ENCODE peak calls at places on chromosomes 3 and 15, in ten cellular contexts. V is coronary artery, D is Karpas-422, Q is fibroblast of the aortic adventitia, A is psoas muscle, Y is choroid plexus epithelial cell, E is right cardiac atrium, P is HFF-Myc, R is GM23338, T is K562. I is an unnamed sample.

GRCh38 chr3:69558912-69559311 is 173.0 kb upstream of the FRMD4B start:
- DNase-seq in V (no peak), D (no peak), Q (peak), A (no peak), Y (peak), E (peak), P (no peak), R (no peak), T (no peak), I (no peak)

GRCh38 chr15:88512606-88513005 is 33.9 kb downstream of the DET1 start:
- DNase-seq in V (no peak), D (no peak), Q (no peak), A (no peak), Y (no peak), E (no peak), P (no peak), R (no peak), T (no peak), I (no peak)

GRCh38 chr15:66043264-66043663 is 174.0 kb downstream of the RAB11A start:
- DNase-seq in V (no peak), D (no peak), Q (no peak), A (no peak), Y (no peak), E (no peak), P (no peak), R (no peak), T (no peak), I (no peak)

GRCh38 chr3:53145109-53146077 is 15.2 kb upstream of the RFT1 start:
- DNase-seq in V (no peak), D (no peak), Q (no peak), A (no peak), Y (no peak), E (no peak), P (no peak), R (no peak), T (no peak), I (peak)

GRCh38 chr3:151901282-151901945 is 28.0 kb downstream of the SUCNR1 start:
- DNase-seq in V (no peak), D (no peak), Q (no peak), A (no peak), Y (no peak), E (no peak), P (no peak), R (no peak), T (no peak), I (no peak)

GRCh38 chr15:68387288-68388143 is 44.4 kb downstream of the ITGA11 start:
- DNase-seq in V (peak), D (no peak), Q (no peak), A (no peak), Y (no peak), E (no peak), P (no peak), R (no peak), T (no peak), I (no peak)

GRCh38 chr3:10187944-10188343 is 23.2 kb downstream of the IRAK2 start:
- DNase-seq in V (no peak), D (no peak), Q (no peak), A (no peak), Y (no peak), E (no peak), P (no peak), R (no peak), T (no peak), I (no peak)

GRCh38 chr15:34364041-34364440 is 3.0 kb downstream of the LPCAT4 start:
- DNase-seq in V (no peak), D (no peak), Q (no peak), A (no peak), Y (no peak), E (no peak), P (no peak), R (no peak), T (no peak), I (no peak)

GRCh38 chr15:91534235-91534634 is 319.3 kb upstream of the SLCO3A1 start:
- DNase-seq in V (no peak), D (no peak), Q (no peak), A (no peak), Y (no peak), E (no peak), P (no peak), R (no peak), T (no peak), I (no peak)

GRCh38 chr3:107421170-107421792 is 44.0 kb downstream of the CCDC54 start:
- DNase-seq in V (no peak), D (peak), Q (peak), A (no peak), Y (peak), E (no peak), P (peak), R (peak), T (peak), I (peak)

GRCh38 chr3:25910997-25911396 is 121.1 kb downstream of the OXSM start:
- DNase-seq in V (no peak), D (peak), Q (no peak), A (no peak), Y (peak), E (no peak), P (no peak), R (peak), T (peak), I (no peak)

GRCh38 chr3:177609613-177610012 is 412.3 kb upstream of the TBL1XR1 start:
- DNase-seq in V (no peak), D (no peak), Q (no peak), A (no peak), Y (no peak), E (no peak), P (no peak), R (no peak), T (no peak), I (no peak)

GRCh38 chr3:146544929-146545528 is 622 bp upstream of the PLSCR1 start:
- DNase-seq in V (no peak), D (no peak), Q (no peak), A (no peak), Y (no peak), E (no peak), P (no peak), R (no peak), T (no peak), I (no peak)

GRCh38 chr3:9196009-9196408 is 53.4 kb downstream of the SRGAP3 start:
- DNase-seq in V (no peak), D (no peak), Q (no peak), A (no peak), Y (no peak), E (peak), P (no peak), R (peak), T (no peak), I (peak)

GRCh38 chr15:96353931-96354730 is 23.6 kb downstream of the NR2F2 start:
- DNase-seq in V (peak), D (no peak), Q (peak), A (peak), Y (peak), E (peak), P (no peak), R (peak), T (peak), I (peak)

GRCh38 chr3:114299421-114299820 is 5.6 kb downstream of the TIGIT start:
- DNase-seq in V (no peak), D (peak), Q (no peak), A (no peak), Y (peak), E (no peak), P (peak), R (peak), T (peak), I (peak)

GRCh38 chr3:72306800-72307341 is 521.9 kb upstream of the PROK2 start:
- DNase-seq in V (no peak), D (no peak), Q (peak), A (no peak), Y (peak), E (no peak), P (peak), R (peak), T (no peak), I (peak)

GRCh38 chr15:75736256-75736655 is 23.6 kb upstream of the CSPG4 start:
- DNase-seq in V (no peak), D (no peak), Q (no peak), A (no peak), Y (no peak), E (no peak), P (no peak), R (no peak), T (no peak), I (no peak)

GRCh38 chr15:101127503-101128076 is 124.3 kb downstream of the CHSY1 start:
- DNase-seq in V (peak), D (peak), Q (peak), A (peak), Y (peak), E (peak), P (peak), R (no peak), T (no peak), I (no peak)

GRCh38 chr3:194330579-194330978 is 20.5 kb downstream of the CPN2 start:
- DNase-seq in V (no peak), D (no peak), Q (peak), A (no peak), Y (no peak), E (peak), P (no peak), R (no peak), T (no peak), I (peak)

GRCh38 chr3:47186285-47186684 is 22.4 kb upstream of the SETD2 start:
- DNase-seq in V (no peak), D (no peak), Q (no peak), A (no peak), Y (no peak), E (no peak), P (no peak), R (no peak), T (peak), I (no peak)

GRCh38 chr3:152046280-152046679 is 172.8 kb downstream of the SUCNR1 start:
- DNase-seq in V (no peak), D (no peak), Q (no peak), A (no peak), Y (no peak), E (no peak), P (no peak), R (no peak), T (no peak), I (no peak)

GRCh38 chr3:163071684-163072083 is 1575.1 kb downstream of the OTOL1 start:
- DNase-seq in V (no peak), D (no peak), Q (peak), A (no peak), Y (peak), E (no peak), P (no peak), R (no peak), T (no peak), I (no peak)

GRCh38 chr15:49492834-49493233 is 69.8 kb downstream of the FGF7 start:
- DNase-seq in V (no peak), D (no peak), Q (peak), A (no peak), Y (peak), E (no peak), P (no peak), R (no peak), T (no peak), I (no peak)

GRCh38 chr3:3201584-3201983 is 22.1 kb upstream of the CRBN start:
- DNase-seq in V (no peak), D (no peak), Q (no peak), A (no peak), Y (no peak), E (no peak), P (no peak), R (no peak), T (no peak), I (no peak)

GRCh38 chr3:7172996-7173395 is 312.1 kb downstream of the GRM7 start:
- DNase-seq in V (no peak), D (no peak), Q (no peak), A (no peak), Y (no peak), E (no peak), P (no peak), R (no peak), T (no peak), I (no peak)

GRCh38 chr3:14810070-14810732 is 8.6 kb upstream of the FGD5 start:
- DNase-seq in V (no peak), D (no peak), Q (no peak), A (peak), Y (no peak), E (peak), P (no peak), R (peak), T (no peak), I (peak)

GRCh38 chr3:14814473-14814872 is 4.3 kb upstream of the FGD5 start:
- DNase-seq in V (no peak), D (no peak), Q (no peak), A (peak), Y (no peak), E (no peak), P (no peak), R (no peak), T (no peak), I (no peak)

GRCh38 chr3:14812196-14812785 is 6.5 kb upstream of the FGD5 start:
- DNase-seq in V (no peak), D (no peak), Q (no peak), A (peak), Y (no peak), E (no peak), P (no peak), R (no peak), T (no peak), I (no peak)

GRCh38 chr3:14810795-14811661 is 7.7 kb upstream of the FGD5 start:
- DNase-seq in V (no peak), D (no peak), Q (no peak), A (peak), Y (no peak), E (no peak), P (no peak), R (peak), T (no peak), I (peak)

DNA sequence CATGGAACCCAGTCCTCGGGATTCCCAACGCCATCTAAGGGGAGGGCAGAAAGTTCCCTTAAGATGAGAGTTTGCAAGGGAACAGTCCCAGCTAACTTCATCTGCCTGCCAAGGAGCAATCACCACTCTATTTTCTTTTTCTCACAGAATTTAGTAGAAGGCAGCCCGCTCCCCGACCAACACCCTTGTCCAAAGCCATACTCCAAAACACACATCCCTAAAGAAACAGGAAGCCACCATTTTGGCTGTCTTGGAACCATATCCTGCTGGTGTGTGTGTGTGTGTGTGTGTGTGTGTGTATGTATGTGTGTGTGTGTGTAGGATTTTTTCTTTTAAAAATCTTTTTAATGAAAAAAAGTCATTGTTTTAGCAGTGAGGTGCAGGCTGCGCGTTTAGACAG is 7.0 kb upstream of the FGD5 start:
- DNase-seq in V (no peak), D (no peak), Q (no peak), A (no peak), Y (no peak), E (no peak), P (no peak), R (peak), T (no peak), I (no peak)
- H3K4me3 ChIP-seq in V (peak), D (no peak), Q (no peak), A (peak), Y (no peak), E (peak), P (no peak), R (peak), T (no peak), I (peak)

GRCh38 chr3:45679805-45680204 is 9.4 kb upstream of the SACM1L start:
- DNase-seq in V (no peak), D (no peak), Q (no peak), A (no peak), Y (no peak), E (no peak), P (no peak), R (peak), T (no peak), I (no peak)

GRCh38 chr3:45677045-45677436 is 12.2 kb upstream of the SACM1L start:
- DNase-seq in V (no peak), D (no peak), Q (peak), A (peak), Y (peak), E (no peak), P (no peak), R (peak), T (no peak), I (peak)

GRCh38 chr3:45673273-45673672 is 15.9 kb upstream of the SACM1L start:
- DNase-seq in V (no peak), D (no peak), Q (no peak), A (no peak), Y (no peak), E (no peak), P (no peak), R (peak), T (no peak), I (peak)

GRCh38 chr3:45677841-45678240 is 11.4 kb upstream of the SACM1L start:
- DNase-seq in V (no peak), D (no peak), Q (no peak), A (no peak), Y (no peak), E (no peak), P (no peak), R (no peak), T (no peak), I (no peak)

GRCh38 chr3:45676248-45677044 is 12.8 kb upstream of the SACM1L start:
- DNase-seq in V (no peak), D (peak), Q (no peak), A (no peak), Y (no peak), E (no peak), P (no peak), R (no peak), T (no peak), I (no peak)
- H3K4me3 ChIP-seq in V (no peak), D (no peak), Q (no peak), A (no peak), Y (no peak), E (no peak), P (no peak), R (no peak), T (no peak), I (no peak)

GRCh38 chr15:61849446-61849845 is 210.8 kb downstream of the VPS13C start:
- DNase-seq in V (no peak), D (no peak), Q (no peak), A (no peak), Y (no peak), E (no peak), P (no peak), R (no peak), T (no peak), I (no peak)

GRCh38 chr15:61857169-61857829 is 202.9 kb downstream of the VPS13C start:
- DNase-seq in V (no peak), D (no peak), Q (no peak), A (no peak), Y (no peak), E (no peak), P (no peak), R (no peak), T (no peak), I (no peak)

GRCh38 chr15:61856295-61856694 is 204.0 kb downstream of the VPS13C start:
- DNase-seq in V (no peak), D (no peak), Q (no peak), A (no peak), Y (no peak), E (no peak), P (no peak), R (no peak), T (no peak), I (no peak)

GRCh38 chr15:61853195-61853594 is 207.1 kb downstream of the VPS13C start:
- DNase-seq in V (no peak), D (no peak), Q (no peak), A (no peak), Y (no peak), E (no peak), P (no peak), R (no peak), T (no peak), I (no peak)
- H3K4me3 ChIP-seq in V (no peak), D (no peak), Q (no peak), A (no peak), Y (no peak), E (no peak), P (no peak), R (no peak), T (no peak), I (no peak)

DNA sequence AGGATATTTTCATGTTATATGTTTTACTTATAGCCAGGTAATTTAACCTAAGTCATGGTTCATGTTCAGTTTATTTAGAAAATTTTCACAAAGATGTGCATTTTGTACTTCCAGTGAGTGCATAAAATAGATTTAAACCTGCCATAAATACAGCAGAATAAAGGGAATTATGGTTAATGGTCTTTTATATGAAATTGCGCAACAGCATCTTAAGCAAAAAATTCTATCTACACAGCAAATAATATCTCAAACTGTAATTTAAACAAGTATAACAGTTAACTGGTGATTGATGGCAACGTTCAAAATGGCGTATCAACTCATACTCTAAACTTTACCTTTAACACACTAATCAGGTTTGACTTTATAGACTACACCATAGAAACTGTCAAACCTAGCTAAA is 97.6 kb downstream of the ROBO1 start:
- DNase-seq in V (no peak), D (no peak), Q (no peak), A (no peak), Y (no peak), E (no peak), P (no peak), R (no peak), T (no peak), I (no peak)
- H3K4me3 ChIP-seq in V (no peak), D (no peak), Q (no peak), A (no peak), Y (no peak), E (no peak), P (no peak), R (no peak), T (no peak), I (no peak)

GRCh38 chr15:31569836-31570235 is 243.2 kb downstream of the KLF13 start:
- DNase-seq in V (no peak), D (no peak), Q (no peak), A (no peak), Y (no peak), E (no peak), P (no peak), R (no peak), T (no peak), I (no peak)
- H3K4me3 ChIP-seq in V (no peak), D (no peak), Q (no peak), A (no peak), Y (no peak), E (no peak), P (no peak), R (no peak), T (no peak), I (no peak)

DNA sequence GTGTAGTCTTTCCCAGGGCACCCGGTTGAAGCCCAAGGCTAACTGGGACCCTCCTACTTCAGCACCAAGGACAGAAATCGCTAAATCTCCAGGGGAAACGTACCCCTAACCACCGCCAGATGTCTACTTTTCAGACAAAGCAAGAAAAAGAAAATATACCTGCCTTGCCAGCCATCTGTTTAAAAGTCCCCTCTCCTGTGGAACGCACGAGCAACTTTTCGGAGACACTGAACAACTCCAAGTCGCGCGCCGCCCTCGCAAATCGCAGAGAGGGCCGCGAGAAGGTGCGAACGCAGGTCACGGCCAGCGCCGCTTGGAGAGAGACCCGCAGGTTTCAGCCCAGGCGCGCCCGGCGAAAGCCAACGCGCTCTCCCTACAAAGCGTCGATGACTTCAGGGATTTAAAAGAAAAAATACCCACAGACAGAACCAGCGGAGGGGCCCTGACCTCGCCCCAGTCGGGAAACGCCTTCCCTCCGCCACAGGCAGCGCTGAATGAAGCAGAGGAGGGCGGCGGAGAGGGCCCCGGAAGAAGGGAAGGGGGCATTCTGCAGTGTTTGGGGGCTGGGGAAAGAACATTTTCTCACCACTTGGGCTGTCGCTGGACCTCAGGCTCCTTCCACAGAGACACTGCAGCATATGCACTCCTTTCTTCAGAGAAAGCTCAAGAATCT is 213.1 kb downstream of the FGF12 start:
- DNase-seq in V (no peak), D (no peak), Q (peak), A (peak), Y (peak), E (no peak), P (no peak), R (peak), T (peak), I (peak)
- H3K4me3 ChIP-seq in V (peak), D (no peak), Q (peak), A (peak), Y (no peak), E (peak), P (no peak), R (peak), T (no peak), I (peak)